ENCODE peak calls at places on chromosomes 3 and 15, in ten cellular contexts. A is choroid plexus epithelial cell; E is gastrocnemius medialis; O is heart left ventricle; U is suprapubic skin; H is Caco-2; C is HFF-Myc; Y is fibroblast of the aortic adventitia; L is CD4-positive, CD25-positive, alpha-beta regulatory T cell; Z is right cardiac atrium. P is an unnamed sample.

GRCh38 chr3:137035631-137036030 is 77.8 kb downstream of the IL20RB start:
- DNase-seq in A (peak; percentile 53), O (no peak), H (peak; percentile 27), U (no peak), E (no peak), Y (no peak), Z (no peak), L (no peak), C (no peak), P (peak; percentile 52)

GRCh38 chr15:41629436-41629835 is 30.8 kb upstream of the MGA start:
- DNase-seq in C (no peak), A (no peak), Y (no peak), L (no peak), O (no peak), H (no peak), Z (no peak), E (no peak), U (no peak), P (no peak)

GRCh38 chr3:179957264-179957845 is 79.4 kb downstream of the PEX5L start:
- DNase-seq in Y (no peak), L (no peak), U (no peak), A (no peak), O (no peak), H (no peak), Z (no peak), E (no peak), C (no peak), P (no peak)

GRCh38 chr3:195700319-195700718 is 20.5 kb upstream of the MUC20 start:
- DNase-seq in Z (no peak), U (peak; percentile 41), Y (no peak), E (no peak), O (no peak), A (no peak), C (no peak), H (no peak), L (no peak), P (no peak)

GRCh38 chr3:96466441-96466840 is 348.0 kb upstream of the EPHA6 start:
- DNase-seq in Y (no peak), A (no peak), O (no peak), U (no peak), H (no peak), L (no peak), C (no peak), Z (no peak), E (no peak), P (no peak)

GRCh38 chr15:64006642-64007041 is 39.6 kb downstream of the DAPK2 start:
- DNase-seq in E (peak; percentile 91), L (no peak), Z (no peak), O (peak; percentile 8), H (no peak), C (no peak), Y (no peak), U (no peak), A (no peak), P (no peak)

GRCh38 chr15:98658831-98659699 is 10.7 kb downstream of the IGF1R start:
- DNase-seq in Y (peak; percentile 79), A (peak; percentile 64), U (no peak), O (no peak), H (peak; percentile 63), E (peak; percentile 20), Z (peak; percentile 39), L (peak; percentile 19), C (no peak), P (peak; percentile 67)

GRCh38 chr3:100725935-100726334 is 16.6 kb downstream of the TFG start:
- DNase-seq in O (no peak), H (peak; percentile 4), Z (no peak), L (no peak), C (no peak), U (no peak), A (no peak), Y (no peak), E (no peak), P (no peak)

GRCh38 chr3:42079701-42080323 is 11.3 kb upstream of the TRAK1 start:
- DNase-seq in H (no peak), E (no peak), A (no peak), Z (no peak), O (no peak), U (no peak), L (no peak), Y (no peak), C (no peak), P (no peak)

GRCh38 chr3:160413613-160414248 is 14.3 kb downstream of the SMC4 start:
- DNase-seq in L (peak; percentile 59), Y (peak; percentile 92), U (no peak), O (peak; percentile 41), C (peak; percentile 52), H (peak; percentile 81), Z (peak; percentile 61), E (peak; percentile 34), A (peak; percentile 92), P (peak; percentile 81)

GRCh38 chr15:85691350-85692240 is 103.1 kb downstream of the KLHL25 start:
- DNase-seq in L (no peak), A (no peak), E (no peak), Z (no peak), Y (no peak), O (no peak), H (no peak), U (no peak), C (no peak), P (no peak)

GRCh38 chr15:81301385-81301784 is 22.6 kb downstream of the STARD5 start:
- DNase-seq in C (no peak), Y (no peak), H (no peak), A (no peak), O (no peak), Z (no peak), U (no peak), L (no peak), E (no peak), P (no peak)

GRCh38 chr3:52790337-52790736 is 4.3 kb upstream of the ITIH3 start:
- DNase-seq in E (no peak), L (no peak), U (no peak), Z (peak; percentile 13), H (no peak), O (peak; percentile 2), A (no peak), C (no peak), Y (no peak), P (no peak)

GRCh38 chr3:140920029-140920428 is 21.6 kb upstream of the SLC25A36 start:
- DNase-seq in O (no peak), A (no peak), E (no peak), H (no peak), L (no peak), U (no peak), C (no peak), Z (no peak), Y (no peak), P (no peak)

GRCh38 chr3:185153170-185153733 is 392 bp upstream of the C3orf70 start:
- DNase-seq in Z (no peak), L (no peak), O (no peak), H (no peak), Y (no peak), E (no peak), A (no peak), U (no peak), C (no peak), P (peak; percentile 22)
- H3K4me3 ChIP-seq in Z (peak overlapping the region; percentile 51), L (no peak overlapping the region), O (peak overlapping the region; percentile 82), H (peak overlapping the region; percentile 92), Y (peak overlapping the region; percentile 55), E (peak overlapping the region; percentile 46), A (peak overlapping the region; percentile 54), U (peak overlapping the region; percentile 75), C (peak overlapping the region; percentile 34), P (peak overlapping the region; percentile 43)

GRCh38 chr3:156816794-156817741 is 9.1 kb upstream of the LEKR1 start:
- DNase-seq in U (peak; percentile 91), Y (peak; percentile 80), A (peak; percentile 60), L (peak; percentile 76), C (peak; percentile 78), E (peak; percentile 83), O (peak; percentile 88), Z (peak; percentile 95), H (peak; percentile 96), P (peak; percentile 89)

GRCh38 chr3:156819842-156820686 is 6.1 kb upstream of the LEKR1 start:
- DNase-seq in Z (no peak), E (no peak), H (no peak), O (no peak), A (no peak), C (no peak), U (no peak), L (no peak), Y (no peak), P (peak; percentile 30)

GRCh38 chr3:156818890-156819289 is 7.3 kb upstream of the LEKR1 start:
- DNase-seq in O (no peak), H (peak; percentile 30), E (no peak), Y (peak; percentile 68), Z (no peak), C (no peak), A (peak; percentile 67), U (no peak), L (no peak), P (peak; percentile 74)

GRCh38 chr3:156816091-156816793 is 9.9 kb upstream of the LEKR1 start:
- DNase-seq in A (peak; percentile 63), L (peak; percentile 14), H (peak; percentile 76), Z (peak; percentile 70), C (no peak), U (peak; percentile 78), Y (peak; percentile 44), E (peak; percentile 20), O (peak; percentile 45), P (no peak)

GRCh38 chr3:156817931-156818765 is 8.0 kb upstream of the LEKR1 start:
- DNase-seq in L (no peak), Y (no peak), C (no peak), U (no peak), O (no peak), A (peak; percentile 9), H (peak; percentile 15), E (no peak), Z (no peak), P (peak; percentile 23)
- H3K4me3 ChIP-seq in L (peak overlapping the region; percentile 96), Y (no peak overlapping the region), C (no peak overlapping the region), U (peak overlapping the region; percentile 61), O (no peak overlapping the region), A (no peak overlapping the region), H (peak overlapping the region; percentile 84), E (no peak overlapping the region), Z (no peak overlapping the region), P (peak overlapping the region; percentile 49)

DNA sequence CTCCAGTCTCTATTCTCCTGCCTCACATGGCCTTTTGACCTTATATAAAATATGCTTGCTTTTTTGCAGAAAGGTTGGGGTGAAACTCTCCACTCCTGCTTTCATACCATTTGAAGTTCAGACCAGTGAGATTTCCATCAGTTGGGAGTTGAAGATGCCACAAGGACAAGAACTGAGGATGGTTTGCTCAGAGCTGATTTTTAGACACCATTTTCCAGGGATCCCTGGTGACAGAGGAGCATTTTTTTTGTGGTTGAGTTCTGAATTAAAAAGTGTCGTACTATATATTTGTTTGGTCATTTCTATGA is 8.8 kb upstream of the TM4SF1 start:
- DNase-seq in U (no peak), Y (no peak), Z (no peak), L (no peak), H (no peak), O (no peak), E (no peak), A (no peak), C (no peak), P (no peak)
- H3K4me3 ChIP-seq in U (no peak overlapping the region), Y (no peak overlapping the region), Z (no peak overlapping the region), L (no peak overlapping the region), H (no peak overlapping the region), O (no peak overlapping the region), E (no peak overlapping the region), A (no peak overlapping the region), C (no peak overlapping the region), P (no peak overlapping the region)

DNA sequence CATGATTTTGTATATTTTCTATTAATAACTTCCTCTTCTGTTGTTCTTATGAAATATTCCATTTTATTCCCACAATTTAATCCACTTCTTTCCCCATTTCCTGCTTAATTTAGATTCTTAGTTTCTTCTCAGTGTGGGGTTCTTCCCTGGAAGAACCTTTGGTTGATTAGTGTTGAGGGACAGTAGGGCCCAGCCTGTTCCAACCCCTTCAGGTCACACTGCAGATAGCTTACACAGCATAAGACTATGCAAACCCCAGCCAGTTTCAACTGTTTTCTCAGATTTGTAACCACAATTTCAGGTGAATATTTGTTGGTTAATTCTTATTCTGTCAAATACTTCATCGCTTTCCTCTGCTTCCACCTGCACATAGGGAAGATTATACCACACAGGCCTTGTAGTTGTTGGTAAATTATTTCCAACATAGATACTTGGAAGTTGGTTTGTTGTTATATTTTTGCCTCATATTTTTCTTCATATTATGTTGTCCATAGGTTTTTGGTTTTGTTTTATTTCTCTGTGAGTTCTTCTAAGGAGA is 34.7 kb downstream of the AADACL2 start:
- DNase-seq in O (no peak), E (no peak), A (peak; percentile 55), H (no peak), C (no peak), Z (no peak), Y (no peak), U (no peak), L (no peak), P (peak; percentile 35)
- H3K4me3 ChIP-seq in O (no peak overlapping the region), E (no peak overlapping the region), A (peak overlapping the region; percentile 6), H (no peak overlapping the region), C (no peak overlapping the region), Z (no peak overlapping the region), Y (no peak overlapping the region), U (no peak overlapping the region), L (no peak overlapping the region), P (no peak overlapping the region)

P was measured in A673.